ENCODE peak calls at places on chromosomes 12 and 14, in ten cellular contexts. D, G, U, M, Y, P, E, Z, O and S are unnamed samples.

GRCh38 chr12:843609-844008 is 91.2 kb downstream of the WNK1 start:
- DNase-seq in E (no peak), M (no peak), P (no peak), Y (no peak), G (no peak), Z (no peak), D (no peak), U (no peak), O (no peak), S (peak)

GRCh38 chr12:11732760-11733159 is 83.3 kb downstream of the ETV6 start:
- DNase-seq in P (no peak), E (no peak), O (no peak), Y (no peak), U (no peak), D (no peak), Z (no peak), G (no peak), M (no peak), S (no peak)

GRCh38 chr12:11797317-11797913 is 147.9 kb downstream of the ETV6 start:
- DNase-seq in P (no peak), Y (no peak), O (no peak), E (no peak), G (no peak), M (peak), Z (no peak), D (no peak), U (no peak), S (no peak)

GRCh38 chr12:131044760-131045381 is 91.2 kb downstream of the ADGRD1 start:
- DNase-seq in G (peak), M (no peak), O (no peak), Y (peak), U (no peak), E (peak), P (no peak), D (no peak), Z (no peak), S (no peak)

GRCh38 chr12:6807170-6807569 is 14.5 kb upstream of the GPR162 start:
- DNase-seq in O (no peak), Y (no peak), M (no peak), E (no peak), P (no peak), U (no peak), D (no peak), Z (no peak), G (no peak), S (no peak)

GRCh38 chr14:22500525-22500924 is 88.5 kb downstream of the DAD1 start:
- DNase-seq in U (no peak), P (no peak), G (no peak), Y (no peak), E (no peak), O (no peak), D (no peak), Z (no peak), M (no peak), S (no peak)

GRCh38 chr12:20154060-20154459 is 214.3 kb upstream of the PDE3A start:
- DNase-seq in Y (no peak), G (no peak), D (no peak), P (no peak), E (no peak), Z (no peak), M (no peak), U (no peak), O (no peak), S (no peak)

GRCh38 chr12:106984588-106985137 is 2.3 kb downstream of the MTERF2 start:
- DNase-seq in D (no peak), Y (no peak), G (no peak), M (no peak), P (no peak), O (no peak), Z (no peak), U (no peak), E (no peak), S (no peak)

GRCh38 chr12:6262635-6263034 is 47.8 kb upstream of the PLEKHG6 start:
- DNase-seq in Z (no peak), U (no peak), D (no peak), Y (no peak), P (no peak), G (no peak), M (no peak), O (no peak), E (no peak), S (no peak)

GRCh38 chr14:22190411-22191191 is 398.4 kb downstream of the DAD1 start:
- DNase-seq in Z (no peak), O (no peak), E (no peak), U (no peak), P (no peak), Y (no peak), G (no peak), M (no peak), D (no peak), S (no peak)

GRCh38 chr12:88305491-88305890 is 163.4 kb downstream of the TMTC3 start:
- DNase-seq in U (no peak), D (no peak), O (no peak), E (no peak), Y (no peak), Z (no peak), M (no peak), P (no peak), G (no peak), S (no peak)

GRCh38 chr12:66883545-66883944 is 204.7 kb upstream of the GRIP1 start:
- DNase-seq in U (no peak), M (no peak), Y (no peak), Z (no peak), P (no peak), E (no peak), G (no peak), D (no peak), O (no peak), S (no peak)

GRCh38 chr12:27627123-27627835 is 69.0 kb upstream of the REP15 start:
- DNase-seq in M (no peak), Y (no peak), G (peak), P (no peak), Z (no peak), O (no peak), U (no peak), E (no peak), D (no peak), S (no peak)

GRCh38 chr12:103840881-103841689 is at the start of gene NT5DC3:
- DNase-seq in Y (peak), D (peak), U (no peak), P (peak), E (peak), M (peak), O (peak), G (peak), Z (peak), S (no peak)

GRCh38 chr14:59004012-59004411 is 184.5 kb upstream of the DAAM1 start:
- DNase-seq in E (no peak), P (no peak), G (no peak), D (no peak), M (no peak), Z (no peak), U (no peak), Y (no peak), O (no peak), S (no peak)

DNA sequence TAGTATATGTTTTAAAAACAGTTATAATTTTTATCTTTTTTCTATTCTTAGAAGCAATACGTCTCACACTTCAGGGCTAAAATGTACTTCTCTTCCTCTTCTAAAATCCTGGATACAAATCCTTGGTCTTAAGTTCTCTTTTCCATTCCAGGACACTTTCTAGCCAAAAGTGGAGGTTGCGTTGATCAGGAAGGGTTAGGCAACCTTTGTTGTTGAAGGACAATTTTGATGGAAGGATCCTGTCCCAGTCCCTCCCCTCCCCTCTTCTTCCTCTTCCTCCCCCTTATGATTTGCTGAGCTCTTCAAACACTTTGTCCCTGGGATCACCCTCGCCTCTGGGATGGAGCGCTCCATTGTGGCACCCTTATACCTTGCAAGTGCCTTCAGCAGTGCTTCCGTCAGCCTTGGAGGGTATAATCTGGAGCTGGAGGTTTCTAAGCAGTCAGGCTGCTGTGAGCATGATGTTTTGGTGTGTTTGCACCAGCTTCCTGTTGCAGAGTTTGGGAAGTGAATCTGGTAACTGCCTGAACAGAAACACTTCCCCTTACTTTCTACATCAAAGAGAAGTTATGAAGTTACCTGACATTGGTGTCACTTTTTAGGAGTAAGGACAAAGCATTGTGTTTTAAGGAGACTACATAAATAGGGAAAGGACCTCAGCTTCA is 87.4 kb upstream of the SLC38A2 start:
- DNase-seq in O (no peak), U (no peak), M (no peak), E (no peak), P (no peak), Y (no peak), Z (peak), D (no peak), G (no peak), S (no peak)
- TF ChIP-seq POLR2AphosphoS5 in O (no peak), U (no peak), M (no peak), E (no peak), P (no peak), Y (no peak), Z (no peak), D (no peak), G (no peak), S (no peak)

DNA sequence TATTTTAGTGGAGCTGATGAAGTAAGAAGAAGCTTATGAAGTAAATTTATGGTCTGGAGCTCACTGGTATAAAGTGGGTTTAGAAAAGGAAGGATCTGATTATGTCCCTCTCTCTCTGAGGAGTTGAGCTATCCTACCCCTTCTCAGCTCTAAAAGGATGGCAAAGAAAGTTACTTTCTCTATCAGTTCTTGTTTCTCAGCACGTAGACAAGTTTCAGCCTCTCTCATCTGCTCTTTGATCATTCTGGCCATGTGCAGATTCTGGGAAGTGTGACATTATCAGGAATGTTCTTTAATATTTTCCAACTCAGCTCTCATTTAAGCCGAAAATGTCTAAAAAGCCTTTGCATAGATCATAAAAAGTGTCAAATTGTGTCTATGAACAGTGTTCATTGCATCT is 5.8 kb upstream of the EGLN3 start:
- DNase-seq in M (no peak), E (no peak), U (no peak), O (no peak), Z (no peak), D (no peak), P (peak), G (no peak), Y (no peak), S (no peak)
- TF ChIP-seq POLR2AphosphoS5 in M (no peak), E (no peak), U (no peak), O (no peak), Z (no peak), D (no peak), P (no peak), G (no peak), Y (no peak), S (no peak)

GRCh38 chr12:115163710-115164109 is 479.7 kb upstream of the TBX3 start:
- DNase-seq in U (no peak), D (no peak), Y (no peak), O (no peak), M (no peak), Z (no peak), P (no peak), E (no peak), G (no peak), S (no peak)

GRCh38 chr12:115158816-115159215 is 474.8 kb upstream of the TBX3 start:
- DNase-seq in U (no peak), M (no peak), G (no peak), E (no peak), D (no peak), O (no peak), Y (no peak), Z (no peak), P (no peak), S (no peak)

GRCh38 chr12:115155665-115156645 is 472.0 kb upstream of the TBX3 start:
- DNase-seq in E (no peak), G (no peak), Y (no peak), P (no peak), Z (no peak), U (no peak), D (no peak), O (no peak), M (no peak), S (no peak)

GRCh38 chr12:115160290-115161108 is 476.5 kb upstream of the TBX3 start:
- DNase-seq in O (no peak), Y (no peak), P (no peak), E (no peak), G (no peak), Z (no peak), D (no peak), M (no peak), U (no peak), S (no peak)
- TF ChIP-seq POLR2AphosphoS5 in O (no peak), Y (no peak), P (no peak), E (no peak), G (no peak), Z (no peak), D (no peak), M (no peak), U (no peak), S (no peak)

GRCh38 chr12:54136844-54137580 is 51.8 kb downstream of the SMUG1 start:
- DNase-seq in Y (no peak), P (no peak), D (no peak), O (no peak), M (no peak), G (no peak), U (no peak), Z (no peak), E (no peak), S (no peak)
- TF ChIP-seq POLR2AphosphoS5 in Y (no peak), P (no peak), D (no peak), O (no peak), M (no peak), G (no peak), U (no peak), Z (no peak), E (no peak), S (no peak)

DNA sequence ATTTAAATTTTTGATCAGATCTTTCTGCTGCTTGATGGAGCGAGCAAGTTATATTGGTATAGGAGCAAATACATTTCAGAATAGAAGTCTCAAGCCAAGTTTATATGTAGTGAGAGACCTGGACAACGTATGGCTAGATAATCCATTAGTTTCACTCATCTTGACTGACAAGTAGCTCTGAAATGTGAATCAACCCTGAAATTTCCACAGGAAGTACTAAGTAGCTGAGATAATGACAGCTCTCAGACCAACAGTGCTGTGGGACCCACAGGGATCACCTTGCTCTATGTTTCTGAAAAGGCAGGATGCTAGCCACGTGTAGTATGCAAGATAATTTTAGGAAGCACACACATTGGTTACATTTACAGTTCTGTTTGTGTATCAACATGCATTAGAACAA is 258.6 kb upstream of the FOXN3 start:
- DNase-seq in P (no peak), Y (no peak), G (no peak), O (no peak), E (no peak), U (no peak), M (no peak), D (no peak), Z (no peak), S (no peak)
- TF ChIP-seq POLR2AphosphoS5 in P (no peak), Y (no peak), G (no peak), O (no peak), E (no peak), U (no peak), M (no peak), D (no peak), Z (no peak), S (no peak)

DNA sequence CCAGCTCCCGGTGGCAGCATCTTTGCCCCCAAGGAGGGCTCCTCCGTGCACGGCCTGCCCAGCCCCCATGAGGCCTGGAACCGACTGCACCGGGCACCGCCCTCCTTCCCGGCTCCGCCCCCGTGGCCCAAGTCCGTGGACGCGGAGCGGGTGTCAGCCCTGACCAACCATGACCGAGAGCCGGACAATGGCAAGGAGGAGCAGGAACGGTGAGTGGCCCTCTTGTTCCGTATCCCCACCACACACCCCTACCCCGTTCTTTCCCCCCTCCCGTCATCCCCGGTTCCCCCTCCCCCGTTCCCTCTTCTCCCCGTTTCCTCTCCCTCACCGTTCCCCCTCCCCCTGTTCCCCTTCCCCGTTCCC is 28.3 kb downstream of the LRCOL1 start:
- DNase-seq in Z (no peak), P (no peak), G (no peak), E (no peak), Y (no peak), M (no peak), O (no peak), D (no peak), U (no peak), S (no peak)
- TF ChIP-seq POLR2AphosphoS5 in Z (no peak), P (no peak), G (no peak), E (no peak), Y (no peak), M (no peak), O (no peak), D (no peak), U (no peak), S (no peak)

GRCh38 chr12:84856156-84856900 is 56.3 kb downstream of the SLC6A15 start:
- DNase-seq in Z (no peak), O (no peak), G (no peak), D (no peak), M (no peak), E (no peak), P (no peak), U (no peak), Y (no peak), S (no peak)
- TF ChIP-seq POLR2AphosphoS5 in Z (no peak), O (no peak), G (no peak), D (no peak), M (no peak), E (no peak), P (no peak), U (no peak), Y (no peak), S (no peak)

GRCh38 chr12:80033457-80033856 is 65.9 kb upstream of the OTOGL start:
- DNase-seq in M (no peak), Y (no peak), Z (no peak), D (no peak), E (no peak), U (no peak), P (no peak), G (no peak), O (no peak), S (no peak)
- TF ChIP-seq POLR2AphosphoS5 in M (no peak), Y (no peak), Z (no peak), D (no peak), E (no peak), U (no peak), P (no peak), G (no peak), O (no peak), S (no peak)

GRCh38 chr12:2168808-2169207 is 116.0 kb downstream of the CACNA1C start:
- DNase-seq in E (no peak), D (no peak), G (peak), M (no peak), Z (peak), U (no peak), O (peak), Y (no peak), P (no peak), S (no peak)
- TF ChIP-seq POLR2AphosphoS5 in E (no peak), D (no peak), G (no peak), M (no peak), Z (peak), U (no peak), O (no peak), Y (no peak), P (no peak), S (no peak)

GRCh38 chr12:68579254-68579653 is 31.4 kb upstream of the RAP1B start:
- DNase-seq in U (no peak), P (no peak), G (no peak), Z (no peak), Y (no peak), E (no peak), O (no peak), D (no peak), M (no peak), S (no peak)

GRCh38 chr12:68578765-68579164 is 31.9 kb upstream of the RAP1B start:
- DNase-seq in Y (no peak), Z (no peak), D (no peak), U (no peak), E (no peak), G (no peak), O (no peak), P (no peak), M (no peak), S (no peak)

GRCh38 chr12:68580911-68581310 is 29.8 kb upstream of the RAP1B start:
- DNase-seq in M (no peak), O (no peak), G (no peak), Y (no peak), P (no peak), E (no peak), Z (no peak), U (no peak), D (no peak), S (no peak)

GRCh38 chr12:68577949-68578348 is 32.8 kb upstream of the RAP1B start:
- DNase-seq in E (no peak), Y (no peak), G (no peak), O (no peak), Z (no peak), P (no peak), M (no peak), U (no peak), D (no peak), S (no peak)

GRCh38 chr12:68581926-68582325 is 28.8 kb upstream of the RAP1B start:
- DNase-seq in G (no peak), Z (no peak), O (no peak), M (no peak), P (no peak), Y (no peak), E (no peak), U (no peak), D (no peak), S (no peak)
- TF ChIP-seq POLR2AphosphoS5 in G (no peak), Z (no peak), O (no peak), M (no peak), P (no peak), Y (no peak), E (no peak), U (no peak), D (no peak), S (no peak)